ENCODE peak calls at places on chromosomes 13 and 19, in seven cellular contexts. Y is T-helper 2 cell, Z is choroid plexus epithelial cell, C is nephron progenitor cell, W is kidney tubule cell, H is astrocyte of the spinal cord, V is hypothalamus. S is an unnamed sample.
A peak's percentile ranks its signal among the peaks of the same experiment; 100 is the strongest.

GRCh38 chr19:44988896-44989563 is 12.2 kb upstream of the RELB start:
- DNase-seq in Y (peak; percentile 60), Z (peak; percentile 78), C (peak; percentile 69), W (peak; percentile 57), H (peak; percentile 48), V (peak; percentile 42), S (peak; percentile 31)

GRCh38 chr13:77728265-77728966 is 30.9 kb downstream of the SLAIN1 start:
- DNase-seq in Y (no peak), Z (no peak), C (no peak), W (no peak), H (no peak), V (no peak), S (no peak)

GRCh38 chr13:49802410-49802809 is 9.9 kb upstream of the KPNA3 start:
- DNase-seq in Y (no peak), Z (no peak), C (no peak), W (no peak), H (no peak), V (no peak), S (no peak)

GRCh38 chr13:29847501-29847983 is 2.9 kb downstream of the UBL3 start:
- DNase-seq in Y (no peak), Z (peak; percentile 59), C (peak; percentile 14), W (peak; percentile 42), H (peak; percentile 65), V (no peak), S (peak; percentile 70)

GRCh38 chr19:1170938-1171754 is 2.9 kb downstream of the SBNO2 start:
- DNase-seq in Y (no peak), Z (no peak), C (no peak), W (no peak), H (no peak), V (no peak), S (peak; percentile 31)

GRCh38 chr13:113153810-113154748 is 4.4 kb upstream of the PROZ start:
- DNase-seq in Y (peak; percentile 74), Z (peak; percentile 77), C (peak; percentile 75), W (peak; percentile 66), H (peak; percentile 64), V (peak; percentile 88), S (peak; percentile 84)

GRCh38 chr19:30693179-30693578 is 321.0 kb downstream of the ZNF536 start:
- DNase-seq in Y (no peak), Z (no peak), C (no peak), W (no peak), H (no peak), V (no peak), S (no peak)

GRCh38 chr19:5166262-5166661 is 174.3 kb downstream of the PTPRS start:
- DNase-seq in Y (no peak), Z (peak; percentile 48), C (no peak), W (peak; percentile 83), H (peak; percentile 49), V (no peak), S (no peak)

GRCh38 chr19:55242517-55242916 is 14.0 kb upstream of the TMEM86B start:
- DNase-seq in Y (no peak), Z (no peak), C (no peak), W (no peak), H (no peak), V (no peak), S (no peak)

GRCh38 chr13:35231426-35231825 is 245.1 kb downstream of the MAB21L1 start:
- DNase-seq in Y (no peak), Z (no peak), C (no peak), W (no peak), H (no peak), V (no peak), S (no peak)

GRCh38 chr13:64369121-64369520 is 2861.0 kb downstream of the PCDH9 start:
- DNase-seq in Y (no peak), Z (peak; percentile 49), C (no peak), W (no peak), H (no peak), V (no peak), S (no peak)

GRCh38 chr19:48403606-48404005 is 10.1 kb downstream of the GRIN2D start:
- DNase-seq in Y (peak; percentile 19), Z (peak; percentile 85), C (no peak), W (peak; percentile 61), H (peak; percentile 64), V (no peak), S (peak; percentile 39)

S was measured in globus pallidus.